ENCODE peak calls at places on chromosomes 5 and 9, in nine cellular contexts. L is AG09309, D is A549, M is lower lobe of right lung, S is IMR-90, O is K562, R is AG10803, W is GM06990, J is ovary. G is an unnamed sample.

GRCh38 chr9:84557751-84558150 is 111.8 kb upstream of the NTRK2 start:
- DNase-seq in L (no peak), D (no peak), M (no peak), S (no peak), O (no peak), R (no peak), W (no peak), J (no peak), G (no peak)

GRCh38 chr5:60856059-60856458 is 12.0 kb upstream of the ELOVL7 start:
- DNase-seq in L (no peak), D (no peak), M (no peak), S (peak), O (no peak), R (peak), W (no peak), J (no peak), G (no peak)

GRCh38 chr9:92654481-92655301 is 15.2 kb downstream of the IPPK start:
- DNase-seq in L (no peak), D (no peak), M (peak), S (no peak), O (no peak), R (peak), W (no peak), J (peak), G (no peak)

GRCh38 chr5:178241259-178241658 is 8.7 kb upstream of the PHYKPL start:
- DNase-seq in L (no peak), D (no peak), M (peak), S (no peak), O (no peak), R (no peak), W (no peak), J (no peak), G (peak)

GRCh38 chr5:144032375-144032774 is 138.1 kb downstream of the YIPF5 start:
- DNase-seq in L (no peak), D (no peak), M (no peak), S (no peak), O (no peak), R (peak), W (no peak), J (no peak), G (no peak)

GRCh38 chr5:60410427-60410826 is 289.5 kb downstream of the DEPDC1B start:
- DNase-seq in L (no peak), D (no peak), M (no peak), S (no peak), O (no peak), R (no peak), W (no peak), J (no peak), G (peak)

GRCh38 chr5:159442210-159442850 is 112.0 kb upstream of the IL12B start:
- DNase-seq in L (no peak), D (no peak), M (peak), S (peak), O (no peak), R (no peak), W (no peak), J (peak), G (no peak)

GRCh38 chr5:181164076-181164952 is 16.9 kb downstream of the OR2V2 start:
- DNase-seq in L (no peak), D (peak), M (no peak), S (peak), O (peak), R (peak), W (peak), J (no peak), G (peak)

GRCh38 chr5:97778451-97778850 is 595.4 kb upstream of the RIOK2 start:
- DNase-seq in L (no peak), D (no peak), M (no peak), S (peak), O (no peak), R (peak), W (no peak), J (no peak), G (no peak)

GRCh38 chr9:130857864-130858730 is 23.0 kb downstream of the ABL1 start:
- DNase-seq in L (peak), D (no peak), M (no peak), S (peak), O (no peak), R (peak), W (no peak), J (no peak), G (no peak)

GRCh38 chr9:134251296-134251695 is 75.0 kb upstream of the RXRA start:
- DNase-seq in L (no peak), D (no peak), M (no peak), S (no peak), O (no peak), R (no peak), W (no peak), J (no peak), G (no peak)

GRCh38 chr5:9046756-9047481 is 499.0 kb downstream of the SEMA5A start:
- DNase-seq in L (peak), D (no peak), M (no peak), S (peak), O (no peak), R (peak), W (no peak), J (no peak), G (no peak)

GRCh38 chr9:28270156-28270555 is 696.9 kb upstream of the C9orf72 start:
- DNase-seq in L (no peak), D (no peak), M (no peak), S (no peak), O (no peak), R (no peak), W (no peak), J (no peak), G (no peak)

GRCh38 chr9:84325347-84325982 is 15.1 kb downstream of the SLC28A3 start:
- DNase-seq in L (no peak), D (no peak), M (no peak), S (peak), O (no peak), R (no peak), W (no peak), J (no peak), G (no peak)

GRCh38 chr5:76303917-76304316 is 99.2 kb upstream of the IQGAP2 start:
- DNase-seq in L (no peak), D (no peak), M (no peak), S (no peak), O (no peak), R (no peak), W (peak), J (no peak), G (peak)

GRCh38 chr9:29625292-29625731 is 2052.0 kb upstream of the C9orf72 start:
- DNase-seq in L (no peak), D (no peak), M (no peak), S (no peak), O (no peak), R (no peak), W (no peak), J (no peak), G (no peak)

GRCh38 chr9:75235632-75236031 is 147.3 kb downstream of the OSTF1 start:
- DNase-seq in L (no peak), D (no peak), M (no peak), S (no peak), O (peak), R (no peak), W (no peak), J (no peak), G (no peak)

GRCh38 chr5:17252543-17252942 is 35.1 kb downstream of the BASP1 start:
- DNase-seq in L (no peak), D (no peak), M (no peak), S (peak), O (no peak), R (no peak), W (no peak), J (no peak), G (no peak)

GRCh38 chr5:39349484-39349883 is 14.8 kb downstream of the C9 start:
- DNase-seq in L (no peak), D (no peak), M (no peak), S (no peak), O (no peak), R (no peak), W (no peak), J (no peak), G (no peak)

GRCh38 chr5:113345261-113345940 is 89.4 kb downstream of the TSSK1B start:
- DNase-seq in L (no peak), D (no peak), M (no peak), S (peak), O (no peak), R (no peak), W (no peak), J (no peak), G (no peak)

GRCh38 chr5:179405426-179406030 is 60.3 kb upstream of the ADAMTS2 start:
- DNase-seq in L (no peak), D (no peak), M (no peak), S (no peak), O (no peak), R (no peak), W (no peak), J (no peak), G (no peak)

GRCh38 chr9:74120061-74120460 is 377.1 kb upstream of the RORB start:
- DNase-seq in L (no peak), D (no peak), M (no peak), S (no peak), O (no peak), R (no peak), W (no peak), J (no peak), G (no peak)

GRCh38 chr5:135304352-135305221 is 94.4 kb downstream of the MACROH2A1 start:
- DNase-seq in L (no peak), D (no peak), M (no peak), S (peak), O (peak), R (no peak), W (no peak), J (no peak), G (no peak)

GRCh38 chr5:159902444-159903121 is 13.7 kb upstream of the ADRA1B start:
- DNase-seq in L (no peak), D (peak), M (no peak), S (peak), O (no peak), R (no peak), W (no peak), J (no peak), G (no peak)

GRCh38 chr5:115402822-115403577 is 106.5 kb upstream of the CCDC112 start:
- DNase-seq in L (no peak), D (no peak), M (no peak), S (peak), O (no peak), R (peak), W (no peak), J (no peak), G (no peak)

GRCh38 chr5:87195104-87195581 is 72.5 kb upstream of the RASA1 start:
- DNase-seq in L (peak), D (no peak), M (no peak), S (peak), O (peak), R (peak), W (peak), J (no peak), G (peak)

GRCh38 chr5:171913987-171914273 is 92.5 kb downstream of the FBXW11 start:
- DNase-seq in L (no peak), D (no peak), M (no peak), S (peak), O (no peak), R (peak), W (no peak), J (no peak), G (no peak)

GRCh38 chr5:175516933-175517823 is 38.8 kb downstream of the SFXN1 start:
- DNase-seq in L (no peak), D (no peak), M (no peak), S (no peak), O (no peak), R (no peak), W (no peak), J (no peak), G (no peak)

GRCh38 chr9:134220311-134220710 is 55.9 kb upstream of the RNU6ATAC start:
- DNase-seq in L (no peak), D (no peak), M (peak), S (no peak), O (no peak), R (no peak), W (no peak), J (peak), G (no peak)

GRCh38 chr5:61283480-61283879 is 48.6 kb upstream of the ZSWIM6 start:
- DNase-seq in L (no peak), D (no peak), M (no peak), S (no peak), O (no peak), R (no peak), W (no peak), J (no peak), G (no peak)

GRCh38 chr5:172766287-172767104 is 4.5 kb downstream of the DUSP1 start:
- DNase-seq in L (peak), D (no peak), M (peak), S (peak), O (no peak), R (peak), W (no peak), J (peak), G (no peak)

GRCh38 chr9:110133608-110134214 is 74.2 kb downstream of the C9orf152 start:
- DNase-seq in L (no peak), D (peak), M (no peak), S (peak), O (no peak), R (peak), W (no peak), J (no peak), G (no peak)

GRCh38 chr5:123476696-123477095 is 35.3 kb upstream of the CSNK1G3 start:
- DNase-seq in L (no peak), D (no peak), M (no peak), S (no peak), O (no peak), R (peak), W (no peak), J (no peak), G (no peak)

GRCh38 chr9:107109324-107109723 is 173.8 kb upstream of the RAD23B start:
- DNase-seq in L (no peak), D (no peak), M (no peak), S (no peak), O (no peak), R (no peak), W (no peak), J (no peak), G (no peak)

GRCh38 chr5:90134892-90135291 is 274.7 kb downstream of the CETN3 start:
- DNase-seq in L (no peak), D (no peak), M (peak), S (peak), O (peak), R (peak), W (no peak), J (peak), G (no peak)

GRCh38 chr9:92966518-92966800 is 19.1 kb downstream of the FGD3 start:
- DNase-seq in L (no peak), D (no peak), M (no peak), S (no peak), O (no peak), R (no peak), W (no peak), J (no peak), G (no peak)

GRCh38 chr5:3068401-3068800 is 316.9 kb upstream of the IRX2 start:
- DNase-seq in L (no peak), D (no peak), M (no peak), S (no peak), O (no peak), R (no peak), W (no peak), J (no peak), G (no peak)

GRCh38 chr9:134319306-134320194 is 6.7 kb upstream of the RXRA start:
- DNase-seq in L (no peak), D (no peak), M (peak), S (no peak), O (no peak), R (no peak), W (no peak), J (no peak), G (no peak)

DNA sequence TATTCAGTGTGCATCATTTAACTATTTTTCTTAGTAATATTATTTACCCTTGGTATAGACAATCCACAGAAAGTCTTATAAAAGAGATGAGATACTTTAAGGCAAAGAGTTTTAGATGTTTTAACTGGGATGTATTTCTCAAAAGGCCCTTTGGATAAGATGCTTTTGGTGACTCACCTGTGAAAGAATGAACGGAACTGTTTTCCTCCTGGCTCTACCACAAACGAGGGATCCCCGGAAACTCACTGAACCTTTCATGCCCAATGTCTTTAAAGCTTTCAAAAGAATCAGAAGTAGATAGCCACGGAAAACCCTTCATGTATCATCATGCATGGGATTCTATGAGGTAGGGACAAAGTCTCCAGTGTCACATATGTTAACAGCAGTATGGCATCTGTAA is 1.6 kb downstream of the ZNF782 start:
- DNase-seq in L (no peak), D (no peak), M (no peak), S (peak), O (no peak), R (no peak), W (no peak), J (no peak), G (no peak)
- H3K4me3 ChIP-seq in L (no peak), D (no peak), M (peak), S (no peak), O (peak), R (no peak), W (no peak), J (no peak), G (no peak)

GRCh38 chr5:55692106-55692417 is 20.1 kb downstream of the SLC38A9 start:
- DNase-seq in L (no peak), D (no peak), M (no peak), S (no peak), O (no peak), R (no peak), W (no peak), J (no peak), G (no peak)
- TF ChIP-seq CTCF in L (no peak), D (peak), M (no peak), S (no peak), O (no peak), R (no peak), W (no peak), J (no peak), G (no peak)

GRCh38 chr9:129178983-129179382 is 922 bp upstream of the IER5L start:
- DNase-seq in L (no peak), D (no peak), M (no peak), S (no peak), O (no peak), R (no peak), W (no peak), J (no peak), G (no peak)

GRCh38 chr9:129177791-129178578 is at the start of gene IER5L:
- DNase-seq in L (peak), D (peak), M (peak), S (peak), O (peak), R (peak), W (peak), J (peak), G (peak)

GRCh38 chr9:129177443-129177790 is 644 bp downstream of the IER5L start:
- DNase-seq in L (no peak), D (no peak), M (no peak), S (no peak), O (no peak), R (no peak), W (no peak), J (no peak), G (no peak)

GRCh38 chr9:129176786-129177442 is 1.1 kb downstream of the IER5L start:
- DNase-seq in L (no peak), D (no peak), M (peak), S (peak), O (peak), R (no peak), W (peak), J (peak), G (peak)

DNA sequence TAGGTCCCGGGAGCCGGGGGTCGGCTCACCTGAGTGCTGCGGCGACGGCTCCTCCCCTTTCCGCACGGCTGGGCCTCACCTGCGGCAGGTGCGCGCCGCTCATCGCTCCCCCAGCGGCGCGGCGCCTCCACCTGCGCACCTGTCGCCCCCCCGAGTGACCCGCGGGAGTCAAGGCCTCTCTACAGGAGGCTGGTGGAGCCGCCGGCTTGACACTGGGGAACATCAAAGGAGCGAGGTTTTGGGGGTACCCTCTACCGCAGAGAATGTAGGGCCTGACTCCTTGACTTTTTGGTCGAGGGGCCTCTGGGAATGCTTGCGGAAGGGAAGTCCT is 483 bp upstream of the IER5L start:
- DNase-seq in L (no peak), D (no peak), M (no peak), S (no peak), O (no peak), R (no peak), W (no peak), J (peak), G (no peak)
- H3K4me3 ChIP-seq in L (no peak), D (peak), M (peak), S (no peak), O (peak), R (no peak), W (peak), J (peak), G (no peak)

DNA sequence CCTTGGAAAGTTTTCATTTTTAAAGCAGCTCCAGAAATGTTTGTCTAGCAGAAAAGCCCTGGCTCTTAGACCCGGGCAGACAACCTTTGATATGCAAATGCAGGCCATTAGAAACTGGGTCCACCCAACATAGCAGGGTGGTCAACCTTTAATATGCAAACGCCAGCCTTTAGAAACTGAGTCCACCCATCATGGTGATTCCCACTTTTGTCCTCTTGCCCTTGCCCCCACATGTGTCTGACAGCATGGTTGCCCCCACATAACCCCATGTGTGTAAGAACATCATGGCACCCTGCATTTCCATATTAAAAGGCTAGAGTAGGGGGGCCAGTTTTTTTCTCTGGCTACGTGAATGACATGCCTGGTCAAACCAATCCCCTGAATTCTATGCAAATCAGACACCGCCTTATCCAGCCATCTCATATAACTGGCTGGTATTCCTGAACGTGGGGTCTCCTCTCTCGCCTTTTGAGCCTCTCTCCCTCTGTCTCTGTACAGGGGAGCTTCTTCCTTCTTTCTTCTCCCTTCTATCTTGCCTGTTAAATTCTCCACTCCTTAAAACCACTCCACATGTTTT is 273.2 kb upstream of the PRDM9 start:
- DNase-seq in L (no peak), D (no peak), M (no peak), S (no peak), O (no peak), R (no peak), W (no peak), J (no peak), G (no peak)
- TF ChIP-seq CTCF in L (no peak), D (no peak), M (no peak), S (no peak), O (no peak), R (no peak), W (no peak), J (no peak), G (no peak)

G was measured in GM12865.